ENCODE peak calls at places on chromosomes 6 and 20, in four cellular contexts. One of them, this sample, is unnamed.

GRCh38 chr6:47288245-47289090 is 21.2 kb downstream of the TNFRSF21 start:
- DNase-seq in posterior vena cava: no peak
- DNase-seq in activated CD8-positive, alpha-beta memory T cell treated with anti-CD3 and anti-CD28 coated beads for 24 hours: no peak
- DNase-seq in HTR-8/SVneo: no peak
- DNase-seq in this sample: no peak

GRCh38 chr6:41159415-41160082 is 3.4 kb downstream of the TREM2 start:
- DNase-seq in posterior vena cava: no peak
- DNase-seq in activated CD8-positive, alpha-beta memory T cell treated with anti-CD3 and anti-CD28 coated beads for 24 hours: no peak
- DNase-seq in HTR-8/SVneo: no peak
- DNase-seq in this sample: peak

GRCh38 chr20:51388756-51389542 is 153.6 kb downstream of the NFATC2 start:
- DNase-seq in posterior vena cava: no peak
- DNase-seq in activated CD8-positive, alpha-beta memory T cell treated with anti-CD3 and anti-CD28 coated beads for 24 hours: no peak
- DNase-seq in HTR-8/SVneo: no peak
- DNase-seq in this sample: no peak

GRCh38 chr6:27026361-27026760 is 221.1 kb upstream of the PRSS16 start:
- DNase-seq in posterior vena cava: no peak
- DNase-seq in activated CD8-positive, alpha-beta memory T cell treated with anti-CD3 and anti-CD28 coated beads for 24 hours: no peak
- DNase-seq in HTR-8/SVneo: no peak
- DNase-seq in this sample: no peak

GRCh38 chr20:50645253-50646068 is 45.9 kb downstream of the RIPOR3 start:
- DNase-seq in posterior vena cava: peak
- DNase-seq in activated CD8-positive, alpha-beta memory T cell treated with anti-CD3 and anti-CD28 coated beads for 24 hours: no peak
- DNase-seq in HTR-8/SVneo: peak
- DNase-seq in this sample: peak

GRCh38 chr20:43320536-43320935 is 130.8 kb upstream of the PTPRT start:
- DNase-seq in posterior vena cava: no peak
- DNase-seq in activated CD8-positive, alpha-beta memory T cell treated with anti-CD3 and anti-CD28 coated beads for 24 hours: no peak
- DNase-seq in HTR-8/SVneo: no peak
- DNase-seq in this sample: no peak

GRCh38 chr6:35485402-35485877 is 11.4 kb downstream of the TEAD3 start:
- DNase-seq in posterior vena cava: no peak
- DNase-seq in activated CD8-positive, alpha-beta memory T cell treated with anti-CD3 and anti-CD28 coated beads for 24 hours: no peak
- DNase-seq in HTR-8/SVneo: peak
- DNase-seq in this sample: no peak

GRCh38 chr20:25147716-25148115 is 47.8 kb upstream of the ENTPD6 start:
- DNase-seq in posterior vena cava: no peak
- DNase-seq in activated CD8-positive, alpha-beta memory T cell treated with anti-CD3 and anti-CD28 coated beads for 24 hours: no peak
- DNase-seq in HTR-8/SVneo: no peak
- DNase-seq in this sample: no peak

GRCh38 chr6:62371840-62372239 is 85.8 kb upstream of the KHDRBS2 start:
- DNase-seq in posterior vena cava: no peak
- DNase-seq in activated CD8-positive, alpha-beta memory T cell treated with anti-CD3 and anti-CD28 coated beads for 24 hours: no peak
- DNase-seq in HTR-8/SVneo: no peak
- DNase-seq in this sample: no peak

GRCh38 chr6:9511157-9511556 is 903.7 kb downstream of the TFAP2A start:
- DNase-seq in posterior vena cava: no peak
- DNase-seq in activated CD8-positive, alpha-beta memory T cell treated with anti-CD3 and anti-CD28 coated beads for 24 hours: no peak
- DNase-seq in HTR-8/SVneo: no peak
- DNase-seq in this sample: no peak

GRCh38 chr6:130365166-130366010 is 429 bp upstream of the TMEM200A start:
- DNase-seq in posterior vena cava: peak
- DNase-seq in activated CD8-positive, alpha-beta memory T cell treated with anti-CD3 and anti-CD28 coated beads for 24 hours: peak
- DNase-seq in HTR-8/SVneo: peak
- DNase-seq in this sample: peak

GRCh38 chr6:111658445-111659154 is 52.9 kb upstream of the TRAF3IP2 start:
- DNase-seq in posterior vena cava: no peak
- DNase-seq in activated CD8-positive, alpha-beta memory T cell treated with anti-CD3 and anti-CD28 coated beads for 24 hours: no peak
- DNase-seq in HTR-8/SVneo: no peak
- DNase-seq in this sample: no peak

GRCh38 chr6:101113468-101114260 is 232.5 kb upstream of the ASCC3 start:
- DNase-seq in posterior vena cava: no peak
- DNase-seq in activated CD8-positive, alpha-beta memory T cell treated with anti-CD3 and anti-CD28 coated beads for 24 hours: no peak
- DNase-seq in HTR-8/SVneo: no peak
- DNase-seq in this sample: no peak

GRCh38 chr6:169932491-169932890 is 181.1 kb downstream of the ERMARD start:
- DNase-seq in posterior vena cava: no peak
- DNase-seq in activated CD8-positive, alpha-beta memory T cell treated with anti-CD3 and anti-CD28 coated beads for 24 hours: peak
- DNase-seq in HTR-8/SVneo: no peak
- DNase-seq in this sample: no peak

GRCh38 chr6:14243617-14244016 is 126.0 kb downstream of the CD83 start:
- DNase-seq in posterior vena cava: no peak
- DNase-seq in activated CD8-positive, alpha-beta memory T cell treated with anti-CD3 and anti-CD28 coated beads for 24 hours: no peak
- DNase-seq in HTR-8/SVneo: no peak
- DNase-seq in this sample: peak

GRCh38 chr6:170344631-170345576 is 38.3 kb downstream of the FAM120B start:
- DNase-seq in posterior vena cava: no peak
- DNase-seq in activated CD8-positive, alpha-beta memory T cell treated with anti-CD3 and anti-CD28 coated beads for 24 hours: no peak
- DNase-seq in HTR-8/SVneo: peak
- DNase-seq in this sample: no peak

GRCh38 chr6:166106076-166106686 is 61.5 kb downstream of the TBXT start:
- DNase-seq in posterior vena cava: no peak
- DNase-seq in activated CD8-positive, alpha-beta memory T cell treated with anti-CD3 and anti-CD28 coated beads for 24 hours: peak
- DNase-seq in HTR-8/SVneo: peak
- DNase-seq in this sample: no peak

GRCh38 chr6:144219056-144219685 is 66.0 kb upstream of the UTRN start:
- DNase-seq in posterior vena cava: no peak
- DNase-seq in activated CD8-positive, alpha-beta memory T cell treated with anti-CD3 and anti-CD28 coated beads for 24 hours: no peak
- DNase-seq in HTR-8/SVneo: peak
- DNase-seq in this sample: no peak

GRCh38 chr6:35148167-35148741 is 7.1 kb upstream of the TCP11 start:
- DNase-seq in posterior vena cava: no peak
- DNase-seq in activated CD8-positive, alpha-beta memory T cell treated with anti-CD3 and anti-CD28 coated beads for 24 hours: peak
- DNase-seq in HTR-8/SVneo: no peak
- DNase-seq in this sample: peak

GRCh38 chr20:45312241-45312640 is 4.1 kb upstream of the MATN4 start:
- DNase-seq in posterior vena cava: no peak
- DNase-seq in activated CD8-positive, alpha-beta memory T cell treated with anti-CD3 and anti-CD28 coated beads for 24 hours: no peak
- DNase-seq in HTR-8/SVneo: no peak
- DNase-seq in this sample: no peak

GRCh38 chr6:30888472-30889137 is 4.3 kb downstream of the DDR1 start:
- DNase-seq in posterior vena cava: peak
- DNase-seq in activated CD8-positive, alpha-beta memory T cell treated with anti-CD3 and anti-CD28 coated beads for 24 hours: no peak
- DNase-seq in HTR-8/SVneo: no peak
- DNase-seq in this sample: no peak

GRCh38 chr20:57448764-57449354 is 57.7 kb downstream of the RBM38 start:
- DNase-seq in posterior vena cava: no peak
- DNase-seq in activated CD8-positive, alpha-beta memory T cell treated with anti-CD3 and anti-CD28 coated beads for 24 hours: no peak
- DNase-seq in HTR-8/SVneo: no peak
- DNase-seq in this sample: no peak

GRCh38 chr6:112980676-112981075 is 633.5 kb downstream of the RFPL4B start:
- DNase-seq in posterior vena cava: no peak
- DNase-seq in activated CD8-positive, alpha-beta memory T cell treated with anti-CD3 and anti-CD28 coated beads for 24 hours: no peak
- DNase-seq in HTR-8/SVneo: no peak
- DNase-seq in this sample: no peak

GRCh38 chr6:91088515-91088914 is 501.6 kb upstream of the MAP3K7 start:
- DNase-seq in posterior vena cava: no peak
- DNase-seq in activated CD8-positive, alpha-beta memory T cell treated with anti-CD3 and anti-CD28 coated beads for 24 hours: no peak
- DNase-seq in HTR-8/SVneo: no peak
- DNase-seq in this sample: no peak

GRCh38 chr6:1917628-1918371 is 308.1 kb downstream of the FOXC1 start:
- DNase-seq in posterior vena cava: no peak
- DNase-seq in activated CD8-positive, alpha-beta memory T cell treated with anti-CD3 and anti-CD28 coated beads for 24 hours: peak
- DNase-seq in HTR-8/SVneo: peak
- DNase-seq in this sample: no peak

GRCh38 chr6:31037692-31038091 is 27.4 kb downstream of the MUC22 start:
- DNase-seq in posterior vena cava: no peak
- DNase-seq in activated CD8-positive, alpha-beta memory T cell treated with anti-CD3 and anti-CD28 coated beads for 24 hours: no peak
- DNase-seq in HTR-8/SVneo: peak
- DNase-seq in this sample: no peak

GRCh38 chr6:47169785-47170685 is 127.9 kb upstream of the ADGRF1 start:
- DNase-seq in posterior vena cava: no peak
- DNase-seq in activated CD8-positive, alpha-beta memory T cell treated with anti-CD3 and anti-CD28 coated beads for 24 hours: no peak
- DNase-seq in HTR-8/SVneo: no peak
- DNase-seq in this sample: no peak

GRCh38 chr20:61879694-61880093 is 186.0 kb downstream of the TAF4 start:
- DNase-seq in posterior vena cava: no peak
- DNase-seq in activated CD8-positive, alpha-beta memory T cell treated with anti-CD3 and anti-CD28 coated beads for 24 hours: no peak
- DNase-seq in HTR-8/SVneo: no peak
- DNase-seq in this sample: no peak

GRCh38 chr20:25083141-25083772 is 1.3 kb upstream of the VSX1 start:
- DNase-seq in posterior vena cava: peak
- DNase-seq in activated CD8-positive, alpha-beta memory T cell treated with anti-CD3 and anti-CD28 coated beads for 24 hours: peak
- DNase-seq in HTR-8/SVneo: no peak
- DNase-seq in this sample: peak